ENCODE peak calls at places on chromosomes 12 and 14, in eight cellular contexts. M, D, I, L, F, Y, W and Q are unnamed samples.

GRCh38 chr14:36207500-36207899 is 31.0 kb upstream of the PTCSC3 start:
- DNase-seq in M (no peak), D (peak), I (no peak), L (peak), F (no peak), Y (no peak), W (no peak), Q (no peak)

GRCh38 chr12:111405856-111406473 is at the start of gene SH2B3:
- DNase-seq in M (no peak), D (no peak), I (no peak), L (no peak), F (no peak), Y (peak), W (no peak), Q (no peak)

GRCh38 chr12:100356646-100357223 is at the start of gene SLC17A8:
- DNase-seq in M (no peak), D (peak), I (peak), L (no peak), F (no peak), Y (no peak), W (no peak), Q (no peak)

GRCh38 chr12:42744539-42745156 is 155.1 kb upstream of the PRICKLE1 start:
- DNase-seq in M (no peak), D (no peak), I (no peak), L (no peak), F (no peak), Y (no peak), W (no peak), Q (peak)

GRCh38 chr14:76752744-76753143 is 8.5 kb upstream of the VASH1 start:
- DNase-seq in M (no peak), D (no peak), I (no peak), L (no peak), F (no peak), Y (no peak), W (no peak), Q (no peak)

GRCh38 chr12:112350593-112351592 is 31.3 kb downstream of the HECTD4 start:
- DNase-seq in M (no peak), D (no peak), I (no peak), L (no peak), F (no peak), Y (peak), W (no peak), Q (no peak)

GRCh38 chr12:13562915-13563742 is 366.6 kb downstream of the EMP1 start:
- DNase-seq in M (no peak), D (no peak), I (no peak), L (no peak), F (no peak), Y (no peak), W (no peak), Q (no peak)

GRCh38 chr14:36163451-36163850 is 13.1 kb downstream of the PTCSC3 start:
- DNase-seq in M (no peak), D (no peak), I (no peak), L (no peak), F (no peak), Y (no peak), W (no peak), Q (no peak)

GRCh38 chr12:121872546-121873223 is 14.0 kb upstream of the HPD start:
- DNase-seq in M (no peak), D (no peak), I (no peak), L (no peak), F (no peak), Y (peak), W (no peak), Q (no peak)

GRCh38 chr12:10143205-10143604 is 13.2 kb upstream of the CLEC7A start:
- DNase-seq in M (peak), D (no peak), I (no peak), L (no peak), F (no peak), Y (no peak), W (no peak), Q (no peak)

GRCh38 chr12:118417942-118418341 is 41.6 kb downstream of the SUDS3 start:
- DNase-seq in M (no peak), D (no peak), I (no peak), L (no peak), F (no peak), Y (no peak), W (no peak), Q (no peak)

GRCh38 chr14:99513946-99514551 is 32.8 kb downstream of the CCNK start:
- DNase-seq in M (no peak), D (no peak), I (no peak), L (no peak), F (no peak), Y (no peak), W (no peak), Q (no peak)

GRCh38 chr12:12779529-12779928 is 5.9 kb upstream of the APOLD1 start:
- DNase-seq in M (peak), D (no peak), I (no peak), L (peak), F (no peak), Y (no peak), W (no peak), Q (no peak)

GRCh38 chr12:62760779-62761178 is 174.2 kb downstream of the PPM1H start:
- DNase-seq in M (no peak), D (no peak), I (no peak), L (peak), F (no peak), Y (no peak), W (no peak), Q (no peak)

GRCh38 chr12:26630546-26631027 is 202.4 kb downstream of the ITPR2 start:
- DNase-seq in M (peak), D (no peak), I (no peak), L (peak), F (no peak), Y (no peak), W (no peak), Q (no peak)

GRCh38 chr14:77133718-77134338 is 7.8 kb downstream of the ZDHHC22 start:
- DNase-seq in M (peak), D (peak), I (peak), L (peak), F (no peak), Y (peak), W (no peak), Q (peak)

GRCh38 chr14:76566439-76566838 is 190.5 kb downstream of the ESRRB start:
- DNase-seq in M (no peak), D (no peak), I (no peak), L (no peak), F (no peak), Y (no peak), W (no peak), Q (no peak)

GRCh38 chr12:123089631-123090353 is 61.1 kb downstream of the PITPNM2 start:
- DNase-seq in M (peak), D (no peak), I (no peak), L (peak), F (peak), Y (peak), W (no peak), Q (no peak)

GRCh38 chr12:27644446-27644845 is 51.8 kb upstream of the REP15 start:
- DNase-seq in M (peak), D (no peak), I (no peak), L (no peak), F (no peak), Y (no peak), W (no peak), Q (no peak)

GRCh38 chr12:51475543-51475942 is 50.9 kb downstream of the SLC4A8 start:
- DNase-seq in M (no peak), D (no peak), I (no peak), L (no peak), F (no peak), Y (no peak), W (no peak), Q (no peak)

GRCh38 chr12:71972441-71973074 is 33.9 kb downstream of the TPH2 start:
- DNase-seq in M (no peak), D (peak), I (no peak), L (no peak), F (no peak), Y (peak), W (no peak), Q (no peak)

GRCh38 chr12:68796399-68796798 is 11.6 kb upstream of the MDM2 start:
- DNase-seq in M (no peak), D (no peak), I (no peak), L (no peak), F (no peak), Y (no peak), W (no peak), Q (no peak)

GRCh38 chr12:108129017-108129812 is at the start of gene WSCD2:
- DNase-seq in M (no peak), D (peak), I (peak), L (peak), F (peak), Y (peak), W (no peak), Q (no peak)

GRCh38 chr12:22687677-22688076 is 62.7 kb downstream of the ETNK1 start:
- DNase-seq in M (peak), D (no peak), I (no peak), L (no peak), F (no peak), Y (no peak), W (peak), Q (no peak)

GRCh38 chr14:61528591-61529021 is 166.7 kb upstream of the HIF1A start:
- DNase-seq in M (no peak), D (no peak), I (no peak), L (no peak), F (no peak), Y (no peak), W (no peak), Q (no peak)

GRCh38 chr14:20808084-20808483 is 5.4 kb upstream of the RNASE1 start:
- DNase-seq in M (peak), D (no peak), I (no peak), L (no peak), F (no peak), Y (no peak), W (no peak), Q (no peak)

GRCh38 chr14:55332654-55333570 is 61.7 kb downstream of the FBXO34 start:
- DNase-seq in M (no peak), D (no peak), I (no peak), L (no peak), F (no peak), Y (no peak), W (no peak), Q (no peak)

GRCh38 chr12:107903377-107904061 is 129.0 kb downstream of the ASCL4 start:
- DNase-seq in M (no peak), D (peak), I (no peak), L (no peak), F (no peak), Y (peak), W (peak), Q (no peak)

GRCh38 chr12:14256139-14256538 is 109.3 kb upstream of the ATF7IP start:
- DNase-seq in M (peak), D (no peak), I (no peak), L (no peak), F (no peak), Y (no peak), W (no peak), Q (no peak)

GRCh38 chr14:51008416-51008815 is 64.1 kb upstream of the PYGL start:
- DNase-seq in M (no peak), D (no peak), I (no peak), L (no peak), F (no peak), Y (no peak), W (no peak), Q (no peak)

GRCh38 chr14:68779761-68780323 is 13.0 kb downstream of the ZFP36L1 start:
- DNase-seq in M (peak), D (no peak), I (no peak), L (peak), F (peak), Y (no peak), W (no peak), Q (no peak)

GRCh38 chr12:6461401-6462233 is 8.9 kb downstream of the VAMP1 start:
- DNase-seq in M (no peak), D (no peak), I (no peak), L (no peak), F (no peak), Y (no peak), W (peak), Q (peak)

GRCh38 chr14:70804556-70805162 is 4.7 kb downstream of the MAP3K9 start:
- DNase-seq in M (no peak), D (peak), I (no peak), L (no peak), F (no peak), Y (no peak), W (no peak), Q (no peak)

GRCh38 chr12:30955214-30955613 is 28.7 kb downstream of the TSPAN11 start:
- DNase-seq in M (no peak), D (no peak), I (no peak), L (no peak), F (no peak), Y (no peak), W (no peak), Q (no peak)

GRCh38 chr14:103104389-103104653 is 9.8 kb downstream of the EXOC3L4 start:
- DNase-seq in M (no peak), D (no peak), I (no peak), L (no peak), F (no peak), Y (no peak), W (no peak), Q (no peak)

GRCh38 chr14:103101964-103102688 is 7.6 kb downstream of the EXOC3L4 start:
- DNase-seq in M (no peak), D (peak), I (no peak), L (no peak), F (no peak), Y (no peak), W (no peak), Q (no peak)

GRCh38 chr14:103101257-103101963 is 6.9 kb downstream of the EXOC3L4 start:
- DNase-seq in M (no peak), D (no peak), I (no peak), L (no peak), F (no peak), Y (no peak), W (no peak), Q (no peak)

GRCh38 chr14:103103461-103104388 is 9.2 kb downstream of the EXOC3L4 start:
- DNase-seq in M (no peak), D (peak), I (no peak), L (peak), F (no peak), Y (no peak), W (no peak), Q (no peak)

DNA sequence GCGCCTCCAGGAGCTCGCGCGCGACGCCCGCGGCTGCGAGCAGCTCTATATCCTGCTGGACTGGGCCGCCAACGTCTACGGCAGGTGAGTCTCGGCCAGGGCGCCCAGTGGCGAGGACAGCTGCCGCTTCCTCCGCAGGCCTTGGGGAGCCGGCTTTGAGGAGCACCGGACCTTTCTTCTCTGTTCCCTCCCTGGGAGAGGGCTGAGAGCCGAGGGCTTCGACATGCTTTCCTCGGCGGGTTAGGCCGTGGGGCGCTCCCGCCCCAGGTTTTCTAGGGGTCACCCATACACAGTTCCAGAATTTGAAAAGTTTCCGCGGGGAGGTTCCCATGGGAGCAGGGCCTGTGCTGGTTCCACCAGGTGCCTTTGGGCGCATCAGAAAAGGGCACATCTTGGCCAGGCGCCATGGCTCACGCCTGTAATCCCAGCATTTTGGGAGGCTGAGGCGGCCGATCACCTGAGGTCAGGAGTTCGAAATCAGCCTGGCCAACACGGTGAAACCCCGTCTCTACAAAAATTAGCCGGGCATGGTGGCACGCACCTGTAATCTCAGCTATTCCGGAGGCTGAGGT is 8.2 kb downstream of the EXOC3L4 start:
- DNase-seq in M (no peak), D (peak), I (no peak), L (no peak), F (no peak), Y (no peak), W (no peak), Q (no peak)
- TF ChIP-seq EZH2 in M (peak), D (peak), I (peak), L (no peak), F (no peak), Y (no peak), W (no peak), Q (no peak)

GRCh38 chr14:30958555-30959407 is 66.7 kb upstream of the AP4S1 start:
- DNase-seq in M (no peak), D (no peak), I (no peak), L (no peak), F (no peak), Y (no peak), W (no peak), Q (no peak)
- H3K27ac ChIP-seq in M (no peak), D (no peak), I (no peak), L (peak), F (no peak), Y (no peak), W (peak), Q (no peak)

GRCh38 chr12:58976146-58976545 is 55.8 kb upstream of the LRIG3 start:
- DNase-seq in M (no peak), D (no peak), I (no peak), L (no peak), F (no peak), Y (no peak), W (no peak), Q (no peak)
- TF ChIP-seq POLR2AphosphoS5 in M (no peak), D (no peak), I (no peak), L (no peak), F (no peak), Y (no peak), W (no peak), Q (no peak)

DNA sequence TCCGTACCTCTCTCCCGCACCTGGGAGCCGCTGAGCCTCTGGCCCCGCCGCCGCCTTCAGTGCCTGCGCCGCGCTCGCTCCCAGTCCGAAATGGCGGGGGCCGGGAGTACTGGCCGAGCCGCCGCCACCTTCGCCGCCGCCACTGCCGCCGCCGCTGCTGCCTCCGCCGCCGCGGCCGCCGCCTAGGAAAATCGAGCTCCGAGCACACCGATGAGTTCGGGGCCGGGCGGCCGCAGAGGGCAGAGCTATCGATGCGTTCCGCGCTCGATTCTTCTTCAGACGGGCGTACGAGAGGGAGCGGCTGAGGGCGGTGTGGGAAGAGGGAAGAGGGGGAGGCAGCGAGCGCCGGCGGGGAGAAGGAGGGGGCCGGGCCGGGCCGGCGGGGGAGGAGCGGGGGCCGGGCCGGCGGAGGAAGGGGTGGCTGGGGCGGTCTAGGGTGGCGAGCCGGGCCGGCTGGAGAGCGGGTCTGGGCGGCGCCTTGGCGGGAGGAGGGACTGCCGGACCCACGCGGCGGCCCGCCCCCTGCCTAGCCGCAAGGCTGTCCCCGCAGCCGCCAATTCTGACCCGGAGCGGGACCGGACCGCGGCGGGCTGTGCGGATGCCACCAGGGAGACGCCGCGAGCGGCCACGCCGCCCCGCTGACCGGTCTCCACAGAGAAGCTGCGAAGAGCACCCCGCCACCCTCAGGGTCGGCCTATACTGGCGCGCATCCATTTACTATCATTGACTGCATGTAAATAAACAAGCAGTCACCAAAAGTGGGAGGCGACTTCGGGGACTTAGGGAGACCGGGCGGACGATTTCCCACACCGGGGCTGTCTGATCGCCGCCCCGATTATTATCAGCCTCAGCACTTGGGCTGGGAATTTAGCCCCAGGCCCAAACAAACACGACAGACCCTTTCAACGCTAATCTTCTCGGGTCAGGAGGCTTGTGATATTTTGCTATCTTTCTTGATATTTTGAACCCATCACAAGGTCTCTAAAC is at the start of gene KRAS:
- DNase-seq in M (peak), D (peak), I (peak), L (peak), F (peak), Y (peak), W (peak), Q (no peak)
- TF ChIP-seq EZH2 in M (no peak), D (no peak), I (no peak), L (no peak), F (no peak), Y (no peak), W (no peak), Q (no peak)

GRCh38 chr12:53113951-53114350 is 10.7 kb downstream of the SOAT2 start:
- DNase-seq in M (no peak), D (no peak), I (no peak), L (no peak), F (no peak), Y (peak), W (no peak), Q (no peak)

GRCh38 chr12:53113307-53113706 is 10.0 kb downstream of the SOAT2 start:
- DNase-seq in M (no peak), D (no peak), I (no peak), L (no peak), F (no peak), Y (peak), W (no peak), Q (no peak)

GRCh38 chr12:53118771-53119300 is 15.6 kb downstream of the SOAT2 start:
- DNase-seq in M (no peak), D (no peak), I (no peak), L (no peak), F (no peak), Y (no peak), W (no peak), Q (no peak)

GRCh38 chr12:53115891-53116675 is 12.8 kb downstream of the SOAT2 start:
- DNase-seq in M (no peak), D (no peak), I (no peak), L (no peak), F (no peak), Y (peak), W (no peak), Q (no peak)

GRCh38 chr12:53115112-53115890 is 12.0 kb downstream of the SOAT2 start:
- DNase-seq in M (no peak), D (peak), I (peak), L (no peak), F (no peak), Y (peak), W (no peak), Q (no peak)
- H3K27ac ChIP-seq in M (no peak), D (no peak), I (no peak), L (no peak), F (no peak), Y (no peak), W (no peak), Q (no peak)

GRCh38 chr14:83309211-83309610 is 1775.6 kb upstream of the SEL1L start:
- DNase-seq in M (no peak), D (no peak), I (no peak), L (no peak), F (no peak), Y (no peak), W (no peak), Q (no peak)

GRCh38 chr14:83309833-83310232 is 1776.2 kb upstream of the SEL1L start:
- DNase-seq in M (no peak), D (no peak), I (no peak), L (no peak), F (no peak), Y (no peak), W (no peak), Q (no peak)
- TF ChIP-seq POLR2AphosphoS5 in M (no peak), D (no peak), I (no peak), L (no peak), F (no peak), Y (no peak), W (no peak), Q (no peak)

GRCh38 chr14:90193925-90194324 is 62.4 kb upstream of the PSMC1 start:
- DNase-seq in M (no peak), D (peak), I (no peak), L (peak), F (peak), Y (peak), W (no peak), Q (no peak)
- TF ChIP-seq EZH2 in M (no peak), D (no peak), I (no peak), L (no peak), F (no peak), Y (no peak), W (no peak), Q (no peak)